ENCODE peak calls at places on chromosomes 12 and 14, in eight cellular contexts. G is body of pancreas, B is AG09309, Y is upper lobe of right lung, A is heart right ventricle, X is fibroblast of mammary gland, R is fibroblast of pulmonary artery, P is prostate gland. I is an unnamed sample.

GRCh38 chr12:124884587-124885438 is 21.1 kb upstream of the SCARB1 start:
- DNase-seq in G (no peak), R (no peak), A (no peak), P (no peak), X (no peak), Y (no peak), B (no peak), I (no peak)

GRCh38 chr14:24362241-24362960 is 5.6 kb upstream of the NFATC4 start:
- DNase-seq in Y (no peak), R (no peak), A (no peak), G (no peak), P (no peak), X (no peak), B (peak), I (no peak)

GRCh38 chr12:26233620-26234019 is 38.2 kb downstream of the SSPN start:
- DNase-seq in G (no peak), X (peak), P (no peak), A (no peak), R (peak), Y (no peak), B (peak), I (no peak)

GRCh38 chr12:123671876-123672275 is 963 bp downstream of the TCTN2 start:
- DNase-seq in P (no peak), X (peak), G (no peak), A (no peak), B (peak), R (no peak), Y (no peak), I (no peak)

GRCh38 chr14:57656853-57657252 is 163.2 kb upstream of the CCDC198 start:
- DNase-seq in Y (no peak), A (no peak), G (no peak), B (no peak), R (no peak), P (no peak), X (no peak), I (no peak)

GRCh38 chr12:93243689-93244513 is 133.8 kb upstream of the NUDT4 start:
- DNase-seq in X (peak), A (no peak), P (peak), B (peak), Y (no peak), G (peak), R (peak), I (no peak)

GRCh38 chr12:11823043-11823442 is 173.6 kb downstream of the ETV6 start:
- DNase-seq in Y (no peak), G (no peak), A (no peak), R (peak), P (no peak), X (peak), B (peak), I (no peak)

GRCh38 chr12:130919115-130919514 is 34.6 kb upstream of the ADGRD1 start:
- DNase-seq in G (no peak), B (no peak), R (no peak), Y (no peak), X (no peak), P (no peak), A (no peak), I (no peak)

GRCh38 chr12:49609875-49610154 is 4.4 kb upstream of the FAM186B start:
- DNase-seq in Y (no peak), P (no peak), G (no peak), A (no peak), R (peak), X (no peak), B (no peak), I (no peak)

GRCh38 chr12:108560321-108560721 is 652 bp downstream of the SART3 start:
- DNase-seq in A (no peak), Y (no peak), X (peak), B (peak), P (no peak), G (no peak), R (peak), I (no peak)

GRCh38 chr12:107277850-107278249 is 184.5 kb upstream of the CRY1 start:
- DNase-seq in A (no peak), Y (no peak), G (no peak), B (peak), X (peak), P (no peak), R (peak), I (no peak)

GRCh38 chr14:65011559-65011958 is 24.9 kb downstream of the FNTB start:
- DNase-seq in P (no peak), A (no peak), B (no peak), X (no peak), Y (no peak), R (no peak), G (no peak), I (no peak)

GRCh38 chr12:110581951-110582285 is 1.2 kb downstream of the PPTC7 start:
- DNase-seq in X (no peak), A (no peak), P (peak), R (no peak), G (no peak), B (no peak), Y (no peak), I (no peak)

GRCh38 chr12:110168732-110169455 is 44.7 kb downstream of the IFT81 start:
- DNase-seq in G (no peak), A (no peak), X (no peak), B (no peak), P (no peak), Y (no peak), R (no peak), I (no peak)

GRCh38 chr14:55867726-55868125 is 250.5 kb upstream of the PELI2 start:
- DNase-seq in Y (no peak), B (no peak), X (peak), A (no peak), G (no peak), P (no peak), R (no peak), I (no peak)

GRCh38 chr14:73725116-73726024 is 11.2 kb upstream of the PNMA1 start:
- DNase-seq in X (peak), A (no peak), B (no peak), Y (peak), P (no peak), G (no peak), R (peak), I (no peak)

GRCh38 chr14:96565811-96566210 is 63.6 kb downstream of the PAPOLA start:
- DNase-seq in Y (no peak), A (no peak), G (no peak), P (no peak), B (no peak), X (no peak), R (no peak), I (no peak)

GRCh38 chr14:89673499-89674225 is 256.6 kb upstream of the FOXN3 start:
- DNase-seq in A (no peak), P (no peak), R (peak), B (peak), X (peak), G (no peak), Y (no peak), I (no peak)

GRCh38 chr14:61430066-61430757 is 108.8 kb downstream of the PRKCH start:
- DNase-seq in Y (no peak), A (no peak), R (no peak), G (no peak), X (no peak), P (peak), B (no peak), I (no peak)

GRCh38 chr14:63875311-63875710 is 22.5 kb downstream of the SYNE2 start:
- DNase-seq in P (no peak), B (no peak), X (peak), G (no peak), R (peak), Y (no peak), A (no peak), I (no peak)

GRCh38 chr14:101084436-101084826 is 180.9 kb upstream of the RTL1 start:
- DNase-seq in Y (peak), B (no peak), P (no peak), G (no peak), X (no peak), R (no peak), A (no peak), I (no peak)

GRCh38 chr14:104187931-104188726 is 49.7 kb downstream of the KIF26A start:
- DNase-seq in G (no peak), A (no peak), B (no peak), P (peak), X (no peak), Y (no peak), R (no peak), I (no peak)

GRCh38 chr12:28409892-28410291 is 219.6 kb downstream of the CCDC91 start:
- DNase-seq in P (no peak), R (peak), B (no peak), G (no peak), X (peak), Y (no peak), A (no peak), I (no peak)

GRCh38 chr14:104676694-104677505 is 12.5 kb upstream of the INF2 start:
- DNase-seq in G (no peak), X (no peak), A (peak), B (no peak), Y (peak), R (no peak), P (no peak), I (no peak)

GRCh38 chr12:13962699-13963098 is 18.7 kb downstream of the GRIN2B start:
- DNase-seq in G (no peak), R (no peak), A (no peak), X (no peak), P (no peak), Y (no peak), B (no peak), I (no peak)

GRCh38 chr12:57027805-57028153 is 11.4 kb upstream of the TAC3 start:
- DNase-seq in R (no peak), X (no peak), G (no peak), A (no peak), Y (no peak), B (no peak), P (no peak), I (no peak)

GRCh38 chr12:57027011-57027804 is 10.9 kb upstream of the TAC3 start:
- DNase-seq in P (no peak), X (no peak), Y (no peak), A (no peak), G (no peak), B (no peak), R (no peak), I (no peak)

GRCh38 chr12:57033428-57033827 is 16.5 kb downstream of the MYO1A start:
- DNase-seq in P (no peak), B (no peak), R (no peak), A (no peak), G (no peak), Y (no peak), X (no peak), I (no peak)

GRCh38 chr12:57031789-57032188 is 15.5 kb upstream of the TAC3 start:
- DNase-seq in A (no peak), B (no peak), G (no peak), Y (no peak), X (no peak), R (no peak), P (no peak), I (no peak)

DNA sequence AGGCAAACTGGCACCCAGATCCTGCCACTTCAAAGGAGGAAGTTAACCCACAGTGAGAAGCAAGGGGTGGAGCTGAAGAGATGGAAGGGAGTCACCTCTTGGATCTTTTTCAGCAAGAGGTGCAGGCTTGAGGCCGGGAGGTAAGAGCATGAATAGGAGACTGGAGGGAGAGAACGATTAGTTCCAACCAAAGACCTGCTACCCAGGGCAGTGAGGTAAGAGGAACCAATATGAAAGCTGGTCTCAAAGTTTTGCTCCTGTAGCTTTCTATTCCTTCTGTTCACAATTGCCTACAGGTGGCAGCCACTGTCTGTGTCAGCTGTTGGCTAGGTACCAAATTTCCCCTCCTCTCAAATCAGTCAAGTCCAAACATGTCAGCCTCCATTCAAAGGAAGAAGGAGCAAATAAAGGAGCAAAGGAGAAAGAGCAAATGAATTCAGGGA is 14.9 kb upstream of the TAC3 start:
- DNase-seq in A (no peak), G (no peak), B (no peak), Y (no peak), R (no peak), X (no peak), P (peak), I (no peak)
- TF ChIP-seq CTCF in A (no peak), G (no peak), B (no peak), Y (no peak), R (no peak), X (no peak), P (no peak), I (no peak)

GRCh38 chr12:6423267-6424007 is 21.3 kb upstream of the CD27 start:
- DNase-seq in G (peak), X (peak), Y (peak), A (peak), B (peak), R (peak), P (peak), I (peak)
- H3K4me3 ChIP-seq in G (no peak), X (no peak), Y (no peak), A (no peak), B (no peak), R (no peak), P (no peak), I (no peak)

DNA sequence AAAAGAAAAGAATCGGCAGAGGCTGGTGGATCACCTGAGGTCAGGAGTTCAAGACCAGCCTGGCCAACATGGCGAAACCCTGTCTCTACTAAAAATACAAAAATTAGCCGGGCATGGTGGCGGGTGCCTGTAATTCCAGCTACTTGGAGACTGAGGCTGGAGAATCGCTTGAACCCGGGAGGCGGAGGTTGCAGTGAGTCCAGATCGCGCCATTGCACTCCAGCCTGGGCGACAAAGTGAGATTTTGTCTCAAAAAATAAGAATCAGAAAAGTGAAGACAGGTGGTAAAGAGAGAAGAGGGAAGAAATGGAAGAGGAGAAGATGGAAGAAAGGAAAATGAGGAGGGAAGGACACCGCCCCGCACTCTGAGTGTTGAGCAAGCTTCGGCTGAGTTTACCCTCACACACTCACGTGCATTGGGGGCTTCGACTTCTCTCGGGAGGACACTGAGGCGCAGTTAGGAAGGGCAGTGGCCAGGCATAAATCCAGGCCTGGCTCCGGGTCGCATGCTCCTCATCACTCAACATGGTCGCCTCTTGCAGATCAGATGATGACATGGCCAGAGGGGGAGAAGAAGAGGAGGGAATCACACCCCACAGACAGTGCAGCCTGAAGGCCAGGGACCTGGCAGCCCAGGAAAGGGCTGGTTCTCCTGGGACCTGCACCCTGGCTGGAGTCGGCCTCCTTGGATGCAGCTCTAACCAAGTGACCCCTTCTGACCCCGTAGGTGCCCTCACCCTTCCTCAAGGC is 61.1 kb downstream of the PRMT8 start:
- DNase-seq in P (no peak), A (no peak), R (no peak), G (no peak), B (no peak), X (no peak), Y (no peak), I (no peak)
- TF ChIP-seq CTCF in P (no peak), A (no peak), R (no peak), G (no peak), B (no peak), X (no peak), Y (no peak), I (no peak)

GRCh38 chr12:79936670-79937069 is 1.8 kb upstream of the PPP1R12A start:
- DNase-seq in X (no peak), Y (no peak), A (no peak), G (no peak), P (no peak), R (no peak), B (no peak), I (no peak)
- H3K4me3 ChIP-seq in X (no peak), Y (peak), A (no peak), G (no peak), P (no peak), R (no peak), B (no peak), I (peak)

DNA sequence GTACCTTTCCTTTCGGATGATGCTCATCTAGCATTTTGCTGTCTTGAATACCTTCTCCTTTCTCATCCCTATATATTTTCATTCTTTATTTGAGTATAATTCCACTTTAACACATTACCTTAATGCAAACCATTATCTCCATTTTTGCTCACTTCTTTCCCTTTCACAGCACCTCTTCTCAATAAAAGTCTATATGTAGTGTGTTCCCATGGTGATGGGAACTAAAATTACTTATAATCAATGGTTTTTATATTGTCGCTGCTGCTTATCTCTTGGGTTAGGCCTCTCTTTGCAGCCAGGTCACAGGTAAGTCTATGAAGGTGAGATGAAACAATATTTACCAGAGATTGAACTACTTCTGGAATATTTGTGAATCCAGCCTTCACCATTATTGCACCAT is 121.6 kb upstream of the FGD4 start:
- DNase-seq in G (no peak), P (no peak), A (no peak), R (no peak), X (no peak), B (no peak), Y (no peak), I (no peak)
- TF ChIP-seq CTCF in G (no peak), P (no peak), A (no peak), R (no peak), X (no peak), B (no peak), Y (no peak), I (no peak)

DNA sequence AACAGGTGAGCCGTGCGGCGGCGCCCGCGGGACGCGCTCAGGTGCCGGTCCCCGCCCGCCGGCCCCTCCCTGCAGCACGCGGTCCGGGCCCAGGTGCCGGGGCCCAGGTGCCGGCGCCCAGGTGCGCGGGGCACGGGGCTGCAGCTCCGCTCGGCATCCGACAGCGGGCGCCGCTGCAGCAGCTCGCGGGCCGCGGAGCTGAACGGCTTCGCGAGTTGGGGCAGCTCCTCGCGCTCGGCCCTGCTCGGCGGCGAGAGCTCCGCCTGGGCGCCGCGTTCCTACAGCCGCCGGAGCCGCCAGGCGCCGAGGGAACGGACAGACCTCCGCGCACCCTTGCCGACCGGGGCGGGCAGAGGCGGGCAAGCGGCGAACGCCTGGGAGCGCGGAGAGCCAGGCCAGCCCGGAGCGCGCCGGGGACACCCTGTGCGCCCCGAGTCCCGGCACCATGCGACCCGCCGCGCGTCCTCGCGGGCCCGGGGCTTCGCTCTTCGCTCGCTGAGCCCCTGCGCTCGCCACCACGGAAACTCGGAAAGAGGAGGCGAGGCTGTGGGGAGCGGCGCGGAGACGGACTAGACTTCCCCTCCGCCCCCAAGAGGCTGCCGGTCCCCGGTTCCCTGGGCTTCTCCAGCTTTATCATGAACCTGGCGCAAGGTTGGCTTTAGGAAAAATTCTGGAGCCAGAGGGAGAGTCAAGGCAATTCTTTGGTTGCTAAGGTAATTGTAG is at the start of gene RGS6:
- DNase-seq in P (peak), X (no peak), G (peak), Y (peak), A (peak), R (peak), B (no peak), I (no peak)
- H3K4me3 ChIP-seq in P (peak), X (no peak), G (no peak), Y (peak), A (peak), R (no peak), B (no peak), I (peak)

I was measured in thoracic aorta.